ENCODE peak calls at places on chromosomes 16 and 17, in five cellular contexts. O is HTR-8/SVneo, Z is NCI-H345, I is neural crest cell, X is HFFc6. K is an unnamed sample.

GRCh38 chr16:7161886-7162285 is 170.8 kb upstream of the RBFOX1 start:
- DNase-seq in O (no peak), Z (no peak), I (no peak), X (no peak), K (no peak)

GRCh38 chr16:35735403-35736251 is 2276.2 kb downstream of the TP53TG3F start:
- DNase-seq in O (no peak), Z (no peak), I (no peak), X (no peak), K (no peak)

GRCh38 chr17:62966426-62967110 is 533 bp downstream of the TANC2 start:
- DNase-seq in O (peak), Z (peak), I (peak), X (no peak), K (peak)

GRCh38 chr16:88552166-88552565 is 18.0 kb upstream of the ZC3H18 start:
- DNase-seq in O (no peak), Z (no peak), I (no peak), X (no peak), K (no peak)

GRCh38 chr16:56814537-56815432 is 50.2 kb upstream of the SLC12A3 start:
- DNase-seq in O (peak), Z (no peak), I (no peak), X (no peak), K (no peak)

GRCh38 chr17:40291311-40291710 is 3.6 kb downstream of the CDC6 start:
- DNase-seq in O (no peak), Z (no peak), I (no peak), X (no peak), K (no peak)

GRCh38 chr16:74661064-74661463 is 5.6 kb downstream of the RFWD3 start:
- DNase-seq in O (no peak), Z (no peak), I (no peak), X (no peak), K (no peak)

GRCh38 chr17:5019475-5019956 is 15.7 kb downstream of the SLC52A1 start:
- DNase-seq in O (no peak), Z (no peak), I (no peak), X (no peak), K (peak)

GRCh38 chr17:66451188-66452149 is 149.1 kb downstream of the PRKCA start:
- DNase-seq in O (no peak), Z (no peak), I (peak), X (no peak), K (no peak)

GRCh38 chr16:63146251-63146650 is 1110.0 kb upstream of the CDH8 start:
- DNase-seq in O (no peak), Z (no peak), I (no peak), X (no peak), K (no peak)

GRCh38 chr16:84550096-84550495 is 45.6 kb upstream of the MEAK7 start:
- DNase-seq in O (no peak), Z (no peak), I (no peak), X (no peak), K (no peak)

GRCh38 chr16:74224828-74225227 is 71.8 kb upstream of the PSMD7 start:
- DNase-seq in O (no peak), Z (no peak), I (no peak), X (no peak), K (no peak)

GRCh38 chr17:30720013-30720471 is 104.5 kb downstream of the CRLF3 start:
- DNase-seq in O (no peak), Z (no peak), I (no peak), X (no peak), K (no peak)

GRCh38 chr17:58136669-58137279 is 11.4 kb upstream of the OR4D1 start:
- DNase-seq in O (no peak), Z (no peak), I (no peak), X (no peak), K (no peak)

GRCh38 chr17:47286198-47286914 is 32.7 kb downstream of the ITGB3 start:
- DNase-seq in O (no peak), Z (no peak), I (no peak), X (no peak), K (no peak)

GRCh38 chr16:86974120-86974519 is 343.1 kb downstream of the C16orf95 start:
- DNase-seq in O (no peak), Z (no peak), I (no peak), X (no peak), K (no peak)

GRCh38 chr17:10875984-10876555 is 38.2 kb upstream of the PIRT start:
- DNase-seq in O (peak), Z (peak), I (peak), X (peak), K (no peak)

GRCh38 chr16:23110257-23110899 is 38.9 kb downstream of the USP31 start:
- DNase-seq in O (no peak), Z (no peak), I (no peak), X (no peak), K (peak)

GRCh38 chr17:33871720-33872535 is 383.2 kb upstream of the CCL2 start:
- DNase-seq in O (no peak), Z (peak), I (no peak), X (no peak), K (no peak)

GRCh38 chr16:89373355-89374110 is 116.8 kb downstream of the ANKRD11 start:
- DNase-seq in O (no peak), Z (no peak), I (no peak), X (no peak), K (no peak)

GRCh38 chr17:55897301-55897700 is 146.4 kb downstream of the PCTP start:
- DNase-seq in O (no peak), Z (no peak), I (no peak), X (no peak), K (no peak)

GRCh38 chr16:17801024-17801423 is 330.3 kb upstream of the XYLT1 start:
- DNase-seq in O (no peak), Z (no peak), I (no peak), X (no peak), K (no peak)

GRCh38 chr16:89670496-89671431 is 13.1 kb downstream of the SPATA33 start:
- DNase-seq in O (no peak), Z (no peak), I (no peak), X (peak), K (peak)